ENCODE peak calls at places on chromosomes 6 and 20, in four cellular contexts. X, E, B and N are unnamed samples.

GRCh38 chr6:143233563-143234285 is 173.0 kb downstream of the AIG1 start:
- DNase-seq in X (no peak), E (no peak), B (no peak), N (no peak)

GRCh38 chr6:113684382-113684901 is 172.7 kb upstream of the MARCKS start:
- DNase-seq in X (peak; percentile 30), E (no peak), B (no peak), N (peak; percentile 92)

GRCh38 chr6:29947292-29947980 is 5.1 kb downstream of the HLA-A start:
- DNase-seq in X (no peak), E (peak; percentile 17), B (no peak), N (no peak)

GRCh38 chr6:84263557-84263956 is 36.1 kb upstream of the CEP162 start:
- DNase-seq in X (no peak), E (no peak), B (no peak), N (no peak)

GRCh38 chr6:53042112-53042511 is 23.1 kb upstream of the FBXO9 start:
- DNase-seq in X (peak; percentile 33), E (no peak), B (no peak), N (peak; percentile 31)

GRCh38 chr20:621115-621756 is 11.1 kb upstream of the TCF15 start:
- DNase-seq in X (no peak), E (no peak), B (no peak), N (no peak)

GRCh38 chr6:44725070-44725469 is 337.6 kb downstream of the CDC5L start:
- DNase-seq in X (no peak), E (no peak), B (no peak), N (no peak)

GRCh38 chr6:149319413-149319812 is 1.9 kb downstream of the TAB2 start:
- DNase-seq in X (no peak), E (no peak), B (no peak), N (no peak)

GRCh38 chr6:13767121-13767794 is 47.1 kb downstream of the MCUR1 start:
- DNase-seq in X (no peak), E (peak; percentile 11), B (peak; percentile 74), N (no peak)

GRCh38 chr6:4717856-4718255 is 58.3 kb upstream of the CDYL start:
- DNase-seq in X (no peak), E (no peak), B (no peak), N (no peak)

GRCh38 chr6:13044390-13044789 is 283.9 kb downstream of the TBC1D7 start:
- DNase-seq in X (peak; percentile 84), E (no peak), B (peak; percentile 85), N (peak; percentile 18)

GRCh38 chr20:31717478-31717946 is 5.2 kb downstream of the BCL2L1 start:
- DNase-seq in X (no peak), E (peak; percentile 55), B (no peak), N (no peak)

GRCh38 chr20:6637160-6637579 is 130.3 kb upstream of the BMP2 start:
- DNase-seq in X (no peak), E (no peak), B (no peak), N (no peak)

GRCh38 chr20:61570796-61571195 is 318.7 kb downstream of the CDH4 start:
- DNase-seq in X (no peak), E (no peak), B (no peak), N (no peak)

GRCh38 chr20:32168184-32168910 is 39.2 kb downstream of the PLAGL2 start:
- DNase-seq in X (no peak), E (no peak), B (peak; percentile 16), N (no peak)

GRCh38 chr20:57076951-57077350 is 189.5 kb downstream of the BMP7 start:
- DNase-seq in X (no peak), E (no peak), B (no peak), N (no peak)

GRCh38 chr6:164856138-164856537 is 453.3 kb downstream of the C6orf118 start:
- DNase-seq in X (no peak), E (no peak), B (no peak), N (no peak)

GRCh38 chr6:163529605-163530004 is 115.1 kb downstream of the QKI start:
- DNase-seq in X (peak; percentile 26), E (no peak), B (no peak), N (peak; percentile 14)

GRCh38 chr6:1416191-1416764 is 26.9 kb downstream of the FOXF2 start:
- DNase-seq in X (no peak), E (no peak), B (no peak), N (no peak)

GRCh38 chr20:43492101-43492500 is 15.4 kb upstream of the L3MBTL1 start:
- DNase-seq in X (peak; percentile 73), E (no peak), B (no peak), N (peak; percentile 90)

GRCh38 chr6:166545156-166545555 is 41.3 kb downstream of the RAMACL start:
- DNase-seq in X (no peak), E (no peak), B (no peak), N (no peak)

GRCh38 chr6:168962886-168963285 is 290.8 kb downstream of the THBS2 start:
- DNase-seq in X (no peak), E (no peak), B (peak; percentile 75), N (no peak)

GRCh38 chr6:34445313-34445860 is 19.5 kb upstream of the RPS10 start:
- DNase-seq in X (no peak), E (no peak), B (no peak), N (no peak)

GRCh38 chr6:85343428-85343827 is 106.5 kb upstream of the NT5E start:
- DNase-seq in X (no peak), E (no peak), B (no peak), N (no peak)

GRCh38 chr20:11235058-11235457 is 561.3 kb upstream of the JAG1 start:
- DNase-seq in X (no peak), E (no peak), B (no peak), N (no peak)

GRCh38 chr20:63699466-63700198 is 3.2 kb downstream of the TNFRSF6B start:
- DNase-seq in X (no peak), E (no peak), B (peak; percentile 75), N (no peak)

GRCh38 chr6:3231213-3232016 is 4.0 kb upstream of the TUBB2B start:
- DNase-seq in X (no peak), E (no peak), B (peak; percentile 81), N (no peak)

GRCh38 chr6:73636048-73636447 is 17.7 kb downstream of the SLC17A5 start:
- DNase-seq in X (no peak), E (no peak), B (no peak), N (no peak)
- H3K27ac ChIP-seq in X (no peak overlapping the region), E (no peak overlapping the region), B (peak overlapping the region; percentile 44), N (no peak overlapping the region)

GRCh38 chr20:39983183-39983582 is 705.9 kb downstream of the MAFB start:
- DNase-seq in X (no peak), E (no peak), B (no peak), N (no peak)

GRCh38 chr20:39983655-39984054 is 705.4 kb downstream of the MAFB start:
- DNase-seq in X (no peak), E (no peak), B (no peak), N (no peak)

GRCh38 chr20:39985276-39985675 is 703.8 kb downstream of the MAFB start:
- DNase-seq in X (no peak), E (no peak), B (no peak), N (no peak)

GRCh38 chr20:39988991-39989390 is 700.0 kb downstream of the MAFB start:
- DNase-seq in X (no peak), E (no peak), B (no peak), N (no peak)

DNA sequence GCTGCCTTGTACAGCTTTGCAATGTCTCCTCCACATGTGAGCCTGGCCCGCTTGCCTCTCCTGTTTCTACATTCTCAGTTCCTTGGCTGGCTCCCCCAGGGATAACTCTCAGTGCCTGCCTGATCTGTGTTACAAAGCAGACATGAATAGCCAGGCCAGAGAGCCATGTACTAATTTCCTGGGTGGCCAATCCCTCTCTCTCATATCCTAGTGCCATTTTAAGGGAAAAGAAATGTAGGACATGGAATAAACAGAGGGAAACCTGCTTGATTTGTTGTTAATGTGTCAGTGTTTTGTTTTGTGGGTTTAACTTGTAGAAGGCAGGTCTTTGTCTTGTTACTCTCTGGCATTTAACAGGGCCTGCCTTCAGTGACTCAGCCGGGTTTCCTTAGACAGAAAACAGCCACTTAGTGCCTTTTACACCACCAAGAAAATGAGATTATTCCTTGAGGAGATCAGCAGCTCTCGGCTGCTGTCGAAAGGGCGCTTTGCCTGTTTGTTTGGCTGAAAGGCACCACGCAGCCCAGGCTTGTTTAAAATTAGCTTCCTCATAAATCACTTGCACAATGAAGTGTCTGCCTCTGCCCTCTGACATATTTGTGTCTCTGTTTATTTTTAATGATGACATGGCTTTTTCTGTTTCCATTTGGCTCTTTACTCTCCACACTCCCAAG is 702.7 kb downstream of the MAFB start:
- DNase-seq in X (no peak), E (no peak), B (peak; percentile 80), N (no peak)
- H3K27ac ChIP-seq in X (no peak overlapping the region), E (no peak overlapping the region), B (peak overlapping the region; percentile 81), N (peak overlapping the region; percentile 64)

DNA sequence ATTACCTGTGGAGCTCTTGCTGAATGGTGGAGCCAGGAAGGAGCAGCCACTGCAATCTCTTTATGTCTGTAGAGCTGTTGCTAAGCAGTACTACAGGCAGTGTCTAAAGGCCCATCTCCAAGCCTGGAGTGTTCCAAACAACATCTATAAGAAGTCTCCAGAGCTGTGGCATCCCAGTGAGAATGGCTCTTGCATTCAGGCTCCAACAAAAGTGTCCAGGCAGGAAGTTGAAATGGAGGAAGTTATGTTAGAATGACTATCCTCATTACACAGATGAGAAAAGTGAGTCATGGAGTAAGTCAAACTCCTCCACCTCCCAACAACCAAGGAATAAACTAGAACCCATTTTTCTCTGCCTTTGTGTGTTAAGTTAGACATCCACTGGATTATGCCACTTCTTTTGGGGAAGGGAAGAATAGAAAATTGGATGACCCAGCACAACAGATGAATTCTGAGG is 288.5 kb upstream of the STXBP5 start:
- DNase-seq in X (no peak), E (no peak), B (no peak), N (peak; percentile 8)
- H3K27ac ChIP-seq in X (peak overlapping the region; percentile 98), E (no peak overlapping the region), B (peak overlapping the region; percentile 85), N (peak overlapping the region; percentile 97)

DNA sequence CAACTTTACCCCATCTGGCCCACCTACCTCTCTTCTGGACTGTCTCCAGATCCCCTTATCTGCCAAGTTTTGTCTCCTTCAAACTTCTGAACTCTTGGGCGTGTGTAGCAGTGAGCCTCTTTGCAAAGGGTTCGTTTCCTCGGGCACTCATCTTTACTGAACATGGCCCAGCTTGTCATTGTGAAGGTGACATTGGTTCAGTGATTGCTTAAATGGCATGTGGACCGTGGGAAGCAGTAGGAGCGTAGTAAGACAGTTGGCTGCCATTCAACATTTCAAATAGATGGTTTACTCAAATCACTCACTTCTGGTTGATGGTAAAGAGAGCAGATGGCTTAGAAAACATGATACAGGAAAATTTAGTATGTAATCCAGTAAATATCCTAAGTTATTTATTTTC is 34.8 kb upstream of the KIF25 start:
- DNase-seq in X (no peak), E (no peak), B (no peak), N (no peak)
- H3K27ac ChIP-seq in X (no peak overlapping the region), E (no peak overlapping the region), B (no peak overlapping the region), N (no peak overlapping the region)